ENCODE peak calls at places on chromosomes 2 and 18, in nine cellular contexts. R is fibroblast of lung, W is BJ, Y is AG04450, A is heart left ventricle, E is IMR-90, I is natural killer cell, K is colonic mucosa, N is nephron progenitor cell. S is an unnamed sample.

GRCh38 chr18:45802814-45803492 is 22.5 kb upstream of the SIGLEC15 start:
- DNase-seq in K (no peak), Y (peak), W (peak), R (peak), E (peak), N (no peak), I (no peak), A (no peak), S (peak)

GRCh38 chr2:21245565-21245964 is 121.8 kb downstream of the TDRD15 start:
- DNase-seq in N (no peak), E (no peak), A (no peak), Y (no peak), R (no peak), W (no peak), I (no peak), K (no peak), S (no peak)

GRCh38 chr2:10157293-10157692 is 34.8 kb downstream of the RRM2 start:
- DNase-seq in E (no peak), K (no peak), N (no peak), R (no peak), Y (no peak), W (no peak), I (no peak), A (no peak), S (no peak)

GRCh38 chr18:61400714-61401113 is 67.5 kb downstream of the CDH20 start:
- DNase-seq in I (no peak), Y (peak), N (no peak), A (no peak), R (peak), E (peak), W (peak), K (no peak), S (peak)

GRCh38 chr18:37516361-37516853 is 49.2 kb downstream of the CELF4 start:
- DNase-seq in A (no peak), Y (no peak), R (no peak), N (no peak), E (no peak), W (no peak), I (no peak), K (no peak), S (no peak)

GRCh38 chr2:76128622-76129021 is 417.9 kb upstream of the GCFC2 start:
- DNase-seq in R (no peak), A (no peak), W (no peak), K (peak), E (no peak), N (no peak), I (no peak), Y (no peak), S (no peak)

GRCh38 chr2:126914811-126915500 is 16.3 kb downstream of the TEX51 start:
- DNase-seq in A (no peak), I (no peak), E (no peak), K (peak), N (no peak), Y (no peak), W (no peak), R (no peak), S (no peak)

GRCh38 chr2:137168564-137168963 is 403.2 kb downstream of the THSD7B start:
- DNase-seq in A (no peak), R (peak), K (no peak), Y (no peak), N (no peak), W (peak), I (no peak), E (no peak), S (peak)

GRCh38 chr2:59190518-59190917 is 949.4 kb upstream of the FANCL start:
- DNase-seq in N (no peak), W (no peak), Y (no peak), R (no peak), E (no peak), I (no peak), A (no peak), K (no peak), S (no peak)

GRCh38 chr2:57516740-57517340 is 529.8 kb upstream of the VRK2 start:
- DNase-seq in Y (peak), K (no peak), I (no peak), N (no peak), E (peak), W (peak), A (no peak), R (peak), S (peak)

GRCh38 chr2:28604284-28604843 is 108.5 kb downstream of the PLB1 start:
- DNase-seq in Y (no peak), A (no peak), I (no peak), K (no peak), N (no peak), E (no peak), W (no peak), R (no peak), S (no peak)

GRCh38 chr2:14673351-14673875 is 40.9 kb downstream of the LRATD1 start:
- DNase-seq in E (no peak), W (no peak), I (no peak), A (no peak), R (peak), Y (no peak), K (no peak), N (no peak), S (no peak)

GRCh38 chr18:657311-657997 is at the start of gene TYMS:
- DNase-seq in N (peak), E (peak), A (peak), W (no peak), R (peak), K (peak), I (peak), Y (no peak), S (peak)

GRCh38 chr2:206920310-206920709 is 19.0 kb upstream of the CPO start:
- DNase-seq in A (no peak), R (no peak), N (no peak), K (no peak), Y (no peak), I (no peak), E (no peak), W (no peak), S (no peak)

GRCh38 chr2:11357428-11357972 is 13.1 kb upstream of the ROCK2 start:
- DNase-seq in I (no peak), R (no peak), E (no peak), A (no peak), W (no peak), N (no peak), Y (no peak), K (no peak), S (no peak)

GRCh38 chr2:188902906-188903305 is 71.3 kb upstream of the COL3A1 start:
- DNase-seq in N (no peak), E (peak), Y (peak), I (no peak), A (no peak), W (peak), R (peak), K (no peak), S (peak)

GRCh38 chr2:108320326-108320932 is 31.7 kb downstream of the SULT1C2 start:
- DNase-seq in A (no peak), I (no peak), Y (no peak), R (no peak), K (no peak), W (no peak), N (no peak), E (no peak), S (no peak)

GRCh38 chr2:134327367-134327766 is 73.5 kb downstream of the MGAT5 start:
- DNase-seq in I (no peak), N (no peak), E (peak), Y (peak), W (no peak), A (no peak), K (no peak), R (no peak), S (peak)

GRCh38 chr2:234834228-234834923 is 117.4 kb upstream of the SH3BP4 start:
- DNase-seq in W (no peak), A (no peak), I (no peak), N (no peak), E (no peak), K (no peak), R (no peak), Y (no peak), S (no peak)

GRCh38 chr18:47748093-47748796 is 182.2 kb downstream of the SMAD2 start:
- DNase-seq in A (no peak), R (no peak), Y (no peak), I (no peak), N (no peak), K (no peak), E (no peak), W (no peak), S (no peak)

GRCh38 chr2:134401081-134401497 is 147.2 kb downstream of the MGAT5 start:
- DNase-seq in R (no peak), A (peak), K (no peak), W (no peak), I (no peak), Y (no peak), N (no peak), E (peak), S (peak)

GRCh38 chr2:96771792-96772618 is 11.3 kb downstream of the CNNM4 start:
- DNase-seq in E (no peak), W (no peak), Y (no peak), K (peak), R (no peak), N (no peak), A (no peak), I (no peak), S (no peak)

GRCh38 chr18:67199993-67200617 is 316.4 kb downstream of the DSEL start:
- DNase-seq in A (no peak), K (no peak), E (peak), Y (peak), W (peak), R (peak), N (no peak), I (no peak), S (peak)

GRCh38 chr2:26245231-26245732 is 543 bp downstream of the HADHB start:
- DNase-seq in A (no peak), K (peak), R (peak), E (peak), N (no peak), I (peak), W (no peak), Y (no peak), S (peak)

GRCh38 chr2:71933467-71934319 is 214.0 kb downstream of the CYP26B1 start:
- DNase-seq in E (no peak), Y (no peak), N (no peak), A (no peak), I (no peak), K (peak), W (no peak), R (peak), S (peak)

GRCh38 chr2:218960196-218961165 is 1.0 kb downstream of the CDK5R2 start:
- DNase-seq in W (no peak), E (no peak), Y (no peak), I (no peak), K (no peak), A (no peak), R (no peak), N (peak), S (no peak)

GRCh38 chr2:217360781-217361485 is 501.1 kb upstream of the TNP1 start:
- DNase-seq in W (peak), Y (peak), K (no peak), I (no peak), A (no peak), N (peak), E (peak), R (peak), S (peak)

GRCh38 chr2:167962436-167963226 is 284.8 kb downstream of the STK39 start:
- DNase-seq in I (no peak), A (no peak), R (no peak), K (no peak), Y (no peak), W (no peak), N (no peak), E (no peak), S (no peak)

GRCh38 chr2:167963899-167964649 is 283.3 kb downstream of the STK39 start:
- DNase-seq in K (no peak), Y (no peak), W (no peak), I (no peak), N (no peak), A (no peak), R (no peak), E (no peak), S (no peak)

GRCh38 chr2:167961536-167961935 is 285.9 kb downstream of the STK39 start:
- DNase-seq in A (no peak), Y (no peak), W (no peak), R (no peak), K (no peak), I (no peak), E (no peak), N (no peak), S (no peak)

GRCh38 chr2:167957662-167958061 is 289.7 kb downstream of the STK39 start:
- DNase-seq in E (no peak), I (no peak), W (no peak), K (no peak), Y (no peak), A (no peak), R (no peak), N (no peak), S (no peak)

GRCh38 chr2:167960089-167960747 is 287.2 kb downstream of the STK39 start:
- DNase-seq in W (no peak), R (no peak), K (no peak), E (no peak), I (no peak), N (no peak), A (no peak), Y (no peak), S (no peak)
- TF ChIP-seq CTCF in W (no peak), R (no peak), K (no peak), E (no peak), I (no peak), N (no peak), A (no peak), Y (no peak), S (no peak)

DNA sequence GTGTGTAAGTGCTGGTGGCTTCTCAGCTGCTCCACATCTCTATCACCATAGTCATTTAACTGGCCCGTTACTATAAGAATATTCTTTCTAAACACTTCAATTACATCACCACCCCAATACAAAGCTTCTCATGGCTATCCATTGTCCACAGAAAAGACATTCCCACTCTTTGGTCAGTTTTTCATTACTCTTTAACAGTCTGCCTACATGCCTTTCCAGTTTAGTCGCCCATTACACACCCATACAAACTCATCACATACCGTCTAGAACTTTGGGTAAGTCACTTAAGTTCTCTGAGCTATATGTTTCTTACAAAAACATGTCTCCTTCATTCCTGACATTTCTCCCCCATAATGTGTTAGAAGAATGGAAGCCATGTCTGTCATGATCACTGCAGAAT is 108.1 kb upstream of the STK17B start:
- DNase-seq in Y (no peak), I (no peak), N (no peak), R (peak), E (peak), K (no peak), W (no peak), A (no peak), S (peak)
- TF ChIP-seq CTCF in Y (no peak), I (no peak), N (no peak), R (no peak), E (no peak), K (no peak), W (no peak), A (no peak), S (no peak)

DNA sequence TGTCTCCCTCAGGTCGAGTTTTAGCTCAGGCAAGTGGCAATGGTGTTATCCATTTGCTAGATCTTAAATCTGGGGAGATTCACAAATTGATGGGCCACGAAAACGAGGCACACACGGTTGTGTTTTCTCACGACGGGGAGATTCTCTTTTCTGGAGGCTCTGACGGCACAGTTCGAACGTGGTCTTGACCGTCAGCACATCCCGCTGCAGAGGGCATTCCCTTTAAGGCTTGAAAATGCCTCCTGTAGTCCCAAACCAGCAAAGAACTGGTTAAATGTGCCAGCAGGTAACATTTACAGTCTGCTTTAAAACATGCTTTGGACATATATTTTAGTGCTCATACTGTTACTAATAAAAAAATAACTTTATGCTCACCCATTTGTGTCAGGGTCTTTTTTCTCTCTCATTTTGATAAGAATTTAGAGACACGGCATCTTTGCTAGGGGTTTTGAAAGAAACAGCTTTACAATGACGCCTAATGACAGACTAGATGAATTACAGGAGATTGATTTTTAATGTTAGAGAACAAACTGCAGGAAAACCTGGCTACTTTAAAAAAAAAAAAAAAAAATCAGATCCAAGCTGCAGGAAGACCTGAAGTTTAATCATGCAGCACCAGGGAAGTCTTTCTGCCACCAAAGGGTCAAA is 602 bp upstream of the VWC2L start:
- DNase-seq in R (no peak), I (no peak), A (no peak), Y (no peak), E (no peak), K (no peak), N (no peak), W (no peak), S (no peak)
- TF ChIP-seq CTCF in R (no peak), I (no peak), A (no peak), Y (no peak), E (no peak), K (no peak), N (no peak), W (no peak), S (no peak)

GRCh38 chr2:111692311-111692710 is 191.7 kb downstream of the ANAPC1 start:
- DNase-seq in I (no peak), N (no peak), Y (no peak), E (no peak), R (no peak), A (no peak), K (no peak), W (no peak), S (no peak)
- TF ChIP-seq CTCF in I (no peak), N (no peak), Y (peak), E (peak), R (no peak), A (no peak), K (no peak), W (no peak), S (no peak)

DNA sequence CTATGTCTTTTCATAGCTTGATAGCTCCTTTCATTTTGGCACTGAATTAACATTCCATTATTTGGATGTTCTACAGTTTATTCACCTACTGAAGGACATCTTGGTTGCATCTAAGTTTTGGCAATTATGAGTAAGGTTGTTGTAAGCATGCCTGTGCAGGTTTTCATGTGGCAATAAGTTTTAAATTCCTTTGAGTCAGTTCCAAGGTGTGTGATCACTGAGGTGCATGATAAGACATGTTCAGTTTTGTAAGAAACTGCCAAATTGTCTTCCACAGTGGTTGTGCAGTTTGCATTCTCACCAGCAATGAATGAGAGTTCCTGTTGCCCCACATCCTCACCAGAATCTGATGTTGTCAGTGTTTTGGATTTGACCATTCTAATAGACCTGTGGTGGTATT is 24.2 kb downstream of the XDH start:
- DNase-seq in W (no peak), K (no peak), A (no peak), N (no peak), R (peak), I (no peak), Y (no peak), E (no peak), S (peak)
- TF ChIP-seq CTCF in W (no peak), K (no peak), A (no peak), N (no peak), R (no peak), I (no peak), Y (no peak), E (no peak), S (no peak)

GRCh38 chr2:241531161-241531722 is 22.9 kb upstream of the STK25 start:
- DNase-seq in W (no peak), A (no peak), E (no peak), I (no peak), N (no peak), Y (no peak), R (no peak), K (no peak), S (no peak)

GRCh38 chr2:241532168-241532567 is 23.8 kb upstream of the STK25 start:
- DNase-seq in A (no peak), K (no peak), R (no peak), E (no peak), W (no peak), I (no peak), Y (no peak), N (no peak), S (no peak)

GRCh38 chr2:241534293-241534692 is 24.3 kb upstream of the BOK start:
- DNase-seq in A (no peak), K (no peak), Y (no peak), N (no peak), R (no peak), E (no peak), W (no peak), I (no peak), S (no peak)

GRCh38 chr2:241534701-241535375 is 23.7 kb upstream of the BOK start:
- DNase-seq in W (no peak), R (no peak), K (no peak), E (no peak), A (no peak), I (no peak), Y (no peak), N (no peak), S (no peak)

DNA sequence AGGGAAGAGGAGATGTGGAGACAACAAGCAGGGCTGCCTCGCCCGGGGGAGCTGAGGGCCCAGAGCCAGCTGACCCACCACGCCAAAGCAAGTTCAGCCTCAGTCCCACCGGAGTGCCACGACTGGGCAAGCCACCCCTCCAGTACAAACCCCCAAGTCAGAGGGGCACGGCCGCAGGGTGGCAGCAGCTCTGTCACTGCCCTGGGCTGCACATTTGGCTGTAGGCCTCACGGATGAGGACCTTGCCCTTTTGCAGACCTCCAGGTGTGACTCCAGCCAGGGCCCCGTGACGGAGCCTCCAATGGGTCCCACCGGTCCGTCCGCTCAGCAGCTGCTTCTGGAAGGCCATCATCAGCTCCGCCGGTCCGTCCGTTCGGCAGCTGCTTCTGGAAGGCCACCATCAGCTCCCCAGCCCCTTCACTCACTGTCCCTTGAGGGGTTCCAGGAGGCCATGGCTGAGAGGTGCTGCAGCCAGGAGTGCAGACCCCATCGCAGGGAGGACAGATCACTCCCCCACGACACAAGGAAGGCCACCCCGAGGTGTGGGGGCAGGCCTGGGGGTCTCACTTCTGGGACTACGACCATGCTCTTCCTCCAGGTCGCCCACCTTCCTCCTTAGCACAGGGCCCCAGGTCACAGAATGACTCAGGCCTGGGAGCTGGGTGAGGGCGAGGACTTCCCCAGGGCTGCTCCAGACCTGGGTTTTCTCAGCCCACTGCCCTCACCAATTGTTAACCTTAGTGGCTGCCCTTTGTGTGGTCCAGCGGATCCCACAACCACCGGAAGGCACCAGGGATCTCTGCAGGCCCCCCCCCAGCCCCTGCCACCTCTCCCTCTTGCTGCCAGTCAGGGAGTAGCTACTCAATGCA is 24.6 kb upstream of the STK25 start:
- DNase-seq in K (no peak), A (no peak), I (no peak), N (no peak), Y (no peak), E (no peak), R (no peak), W (no peak), S (no peak)
- TF ChIP-seq CTCF in K (no peak), A (no peak), I (no peak), N (no peak), Y (no peak), E (no peak), R (no peak), W (no peak), S (no peak)

DNA sequence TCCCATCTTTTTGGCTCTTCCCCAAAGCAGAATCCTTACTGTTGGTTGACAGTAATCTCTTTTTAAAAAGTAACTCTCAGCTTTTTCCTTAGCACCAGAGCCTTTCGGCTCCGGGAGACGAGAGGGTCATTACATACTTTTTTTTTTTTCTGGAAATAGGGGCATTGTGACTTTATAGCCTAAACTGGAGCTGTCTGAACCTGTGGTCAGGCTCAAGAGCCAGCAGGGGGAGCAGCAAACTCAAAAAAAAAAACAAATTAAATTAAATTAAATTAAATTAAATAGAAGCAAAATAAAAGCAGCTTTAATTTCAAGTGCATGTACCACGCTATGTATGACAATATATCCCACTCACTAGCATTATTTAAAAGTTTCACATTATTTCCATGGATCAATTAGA is 156.6 kb downstream of the DTNA start:
- DNase-seq in W (no peak), E (peak), N (no peak), K (no peak), I (no peak), Y (no peak), R (no peak), A (no peak), S (peak)
- TF ChIP-seq CTCF in W (peak), E (peak), N (peak), K (peak), I (peak), Y (peak), R (peak), A (peak), S (peak)

S was measured in cardiac fibroblast.